ENCODE peak calls at places on chromosomes 7 and 10, in four cellular contexts. E is GM12878, Z is K562, J is H1. Y is an unnamed sample.

GRCh38 chr7:41222704-41223103 is 480.2 kb downstream of the INHBA start:
- DNase-seq in E (no peak), Z (no peak), J (no peak), Y (no peak)

GRCh38 chr7:22082553-22082885 is 136.8 kb upstream of the CDCA7L start:
- DNase-seq in E (no peak), Z (no peak), J (no peak), Y (no peak)

GRCh38 chr7:86926732-86927131 is 132.7 kb downstream of the ELAPOR2 start:
- DNase-seq in E (no peak), Z (peak; percentile 63), J (no peak), Y (no peak)

GRCh38 chr7:35670856-35671569 is 23.9 kb downstream of the HERPUD2 start:
- DNase-seq in E (no peak), Z (no peak), J (no peak), Y (no peak)

GRCh38 chr10:97517096-97517750 is 18.5 kb downstream of the UBTD1 start:
- DNase-seq in E (no peak), Z (no peak), J (peak; percentile 42), Y (no peak)

GRCh38 chr7:87575521-87575920 is 25.2 kb downstream of the ABCB1 start:
- DNase-seq in E (no peak), Z (no peak), J (no peak), Y (no peak)

GRCh38 chr10:22622242-22622806 is 92.1 kb downstream of the PIP4K2A start:
- DNase-seq in E (no peak), Z (no peak), J (no peak), Y (no peak)

GRCh38 chr10:5645375-5645774 is 21.0 kb downstream of the ASB13 start:
- DNase-seq in E (no peak), Z (no peak), J (no peak), Y (no peak)

GRCh38 chr7:122549578-122549977 is 149.3 kb downstream of the RNF133 start:
- DNase-seq in E (no peak), Z (no peak), J (no peak), Y (no peak)

GRCh38 chr7:129771928-129772479 is 160.5 kb downstream of the NRF1 start:
- DNase-seq in E (no peak), Z (no peak), J (no peak), Y (no peak)

GRCh38 chr10:104101902-104102301 is 16.2 kb upstream of the COL17A1 start:
- DNase-seq in E (no peak), Z (no peak), J (no peak), Y (no peak)
- TF ChIP-seq TAF1 in E (no peak), Z (no peak), J (no peak), Y (no peak)

GRCh38 chr10:45594276-45595157 is 78.1 kb downstream of the ZFAND4 start:
- DNase-seq in E (peak; percentile 53), Z (peak; percentile 98), J (peak; percentile 93), Y (peak; percentile 80)
- TF ChIP-seq POLR2A in E (peak; percentile 84), Z (peak; percentile 66), J (no peak), Y (peak; percentile 31)

DNA sequence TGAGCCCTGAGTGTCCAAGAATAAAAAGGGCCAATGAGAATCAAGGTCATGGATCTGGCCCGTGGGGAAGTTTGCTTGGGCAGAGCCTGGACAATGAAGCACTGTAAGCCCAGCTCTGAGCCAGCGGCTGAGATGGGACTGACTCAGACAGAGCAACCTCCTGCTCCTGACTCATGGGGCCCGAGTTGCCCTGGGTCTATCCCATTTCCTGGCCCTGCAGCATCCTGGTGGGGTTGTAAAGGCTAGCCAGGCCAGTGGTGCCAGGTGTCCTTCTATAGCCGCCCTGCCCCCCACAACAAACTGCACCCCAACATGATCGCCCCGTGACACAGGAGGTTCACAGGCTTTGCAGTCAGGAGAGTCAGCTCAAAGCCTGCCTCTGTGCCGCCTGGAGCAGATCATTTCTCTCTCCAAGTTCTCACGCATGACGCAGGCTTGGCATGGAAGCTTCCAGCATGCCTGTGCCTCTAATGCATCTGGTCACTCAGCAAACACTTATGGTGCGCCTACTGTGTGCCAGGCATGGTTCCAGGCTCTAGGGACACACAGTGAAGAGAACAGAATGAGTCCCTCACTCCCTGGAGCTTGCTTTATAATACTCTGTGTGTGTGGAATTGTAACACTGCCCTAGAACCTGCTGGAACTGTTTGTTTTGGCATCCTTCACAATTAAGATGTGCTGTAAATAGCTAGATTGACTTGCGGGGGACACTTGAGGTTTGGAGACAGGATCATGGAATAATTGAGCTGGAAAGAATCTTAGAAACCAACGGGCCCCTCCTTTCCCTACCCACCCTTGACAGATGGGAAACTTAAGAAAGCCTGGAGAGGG is 4.9 kb upstream of the MYH16 start:
- DNase-seq in E (no peak), Z (no peak), J (no peak), Y (no peak)
- TF ChIP-seq POLR2AphosphoS5 in E (no peak), Z (no peak), J (no peak), Y (no peak)

DNA sequence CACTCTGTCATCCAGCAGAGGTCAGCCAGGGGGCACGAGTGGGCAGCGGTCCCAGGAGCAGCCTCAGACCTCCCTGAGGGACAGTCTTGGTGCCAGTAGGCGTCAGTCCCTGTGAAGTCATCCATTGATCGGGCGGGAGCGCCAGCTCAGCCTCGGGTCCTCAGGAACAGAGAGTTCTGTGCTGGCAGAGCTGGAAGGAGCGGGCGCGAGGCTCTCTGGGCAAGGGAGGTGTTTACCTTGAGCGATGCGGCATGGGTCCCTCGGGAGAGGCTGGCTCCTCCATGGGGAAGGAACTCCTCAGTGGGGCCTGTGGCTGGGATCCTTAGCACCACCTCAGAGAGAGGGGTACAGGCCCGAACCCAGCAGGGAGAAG is 101.1 kb upstream of the PPIF start:
- DNase-seq in E (no peak), Z (no peak), J (no peak), Y (no peak)
- TF ChIP-seq TAF1 in E (no peak), Z (no peak), J (no peak), Y (no peak)

GRCh38 chr10:112183329-112184051 is at the start of gene GPAM:
- DNase-seq in E (peak; percentile 60), Z (peak; percentile 93), J (peak; percentile 100), Y (peak; percentile 84)
- TF ChIP-seq POLR2A in E (peak; percentile 97), Z (peak; percentile 87), J (peak; percentile 61), Y (peak; percentile 90)

GRCh38 chr10:70691601-70692000 is 19.3 kb downstream of the ADAMTS14 start:
- DNase-seq in E (no peak), Z (no peak), J (no peak), Y (no peak)

GRCh38 chr10:70693619-70694286 is 21.4 kb downstream of the ADAMTS14 start:
- DNase-seq in E (no peak), Z (peak; percentile 74), J (no peak), Y (no peak)

GRCh38 chr10:70695241-70696030 is 23.1 kb downstream of the ADAMTS14 start:
- DNase-seq in E (no peak), Z (peak; percentile 73), J (no peak), Y (no peak)

GRCh38 chr10:70692043-70692603 is 19.8 kb downstream of the ADAMTS14 start:
- DNase-seq in E (no peak), Z (no peak), J (no peak), Y (no peak)

DNA sequence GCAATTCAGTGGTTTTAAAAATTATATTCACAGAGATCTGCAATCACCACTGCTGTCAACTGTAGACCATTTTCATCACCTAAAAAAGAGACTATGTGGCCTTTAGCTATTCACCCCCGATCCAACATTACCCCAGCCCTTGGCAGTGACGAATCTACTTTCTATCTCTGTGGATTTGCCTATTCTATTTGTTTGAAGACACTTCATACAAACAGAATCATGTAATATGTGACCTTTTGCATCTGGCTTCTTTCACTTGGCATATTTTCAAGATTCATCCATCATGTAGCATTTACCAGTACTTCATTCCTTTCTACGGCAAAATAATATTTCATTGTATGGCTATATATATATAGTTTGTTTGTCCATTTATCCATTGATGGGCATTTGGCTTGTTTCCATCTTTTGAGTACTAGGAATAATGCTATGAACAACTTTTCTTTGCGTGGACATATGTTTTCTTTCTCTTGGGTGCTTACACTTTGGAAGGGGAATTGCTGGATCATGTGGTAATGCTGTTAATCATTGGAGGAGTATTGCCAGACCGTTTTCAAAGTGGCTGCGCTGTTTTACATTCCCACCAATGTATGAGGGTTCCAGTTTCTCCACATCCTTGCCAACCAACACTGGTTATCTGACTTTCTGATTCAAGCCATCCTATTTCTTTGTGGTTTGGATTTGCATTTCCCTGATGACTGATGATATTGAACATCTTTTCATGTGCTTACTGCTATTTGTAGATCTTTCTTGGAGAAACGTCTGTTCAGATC is 22.3 kb downstream of the ADAMTS14 start:
- DNase-seq in E (no peak), Z (no peak), J (no peak), Y (no peak)
- TF ChIP-seq POLR2AphosphoS5 in E (no peak), Z (no peak), J (no peak), Y (no peak)

GRCh38 chr10:90138844-90139243 is 437.5 kb downstream of the KIF20B start:
- DNase-seq in E (no peak), Z (no peak), J (no peak), Y (no peak)

GRCh38 chr10:90133606-90134005 is 432.2 kb downstream of the KIF20B start:
- DNase-seq in E (no peak), Z (no peak), J (no peak), Y (no peak)

GRCh38 chr10:90136731-90137316 is 435.4 kb downstream of the KIF20B start:
- DNase-seq in E (no peak), Z (no peak), J (peak; percentile 54), Y (no peak)
- TF ChIP-seq TAF1 in E (no peak), Z (no peak), J (no peak), Y (no peak)